ENCODE peak calls at places on chromosomes 4 and X, in seven cellular contexts. U is H1, F is GM12892, Z is GM12878, T is SK-N-SH, K is HepG2, N is K562. H is an unnamed sample.
A peak's percentile ranks its signal among the peaks of the same experiment; 100 is the strongest.

GRCh38 chr4:72366601-72367000 is 202.4 kb downstream of the ADAMTS3 start:
- DNase-seq in U (no peak), F (no peak), Z (no peak), T (no peak), K (no peak), N (no peak), H (no peak)

GRCh38 chr4:44760142-44760898 is 34.0 kb upstream of the GNPDA2 start:
- DNase-seq in U (no peak), F (no peak), Z (no peak), T (peak; percentile 15), K (peak; percentile 7), N (peak; percentile 13), H (no peak)

GRCh38 chrX:124592745-124593144 is 246.4 kb downstream of the SH2D1A start:
- DNase-seq in U (no peak), F (no peak), Z (no peak), T (no peak), K (no peak), N (no peak), H (no peak)

GRCh38 chr4:107153956-107154355 is 117.8 kb upstream of the DKK2 start:
- DNase-seq in U (no peak), F (no peak), Z (no peak), T (no peak), K (no peak), N (no peak), H (no peak)

GRCh38 chrX:115147220-115147619 is 42.0 kb upstream of the RBMXL3 start:
- DNase-seq in U (no peak), F (no peak), Z (no peak), T (peak; percentile 6), K (no peak), N (peak; percentile 16), H (no peak)

GRCh38 chrX:53250556-53250955 is 25.5 kb upstream of the KDM5C start:
- DNase-seq in U (no peak), F (no peak), Z (no peak), T (no peak), K (no peak), N (no peak), H (no peak)

GRCh38 chr4:80333121-80333520 is 2.4 kb upstream of the CFAP299 start:
- DNase-seq in U (no peak), F (no peak), Z (no peak), T (no peak), K (no peak), N (no peak), H (no peak)

GRCh38 chr4:13627185-13627605 is 330 bp downstream of the BOD1L1 start:
- DNase-seq in U (no peak), F (peak; percentile 22), Z (no peak), T (no peak), K (no peak), N (no peak), H (peak; percentile 17)

GRCh38 chr4:168765726-168766125 is 244.3 kb downstream of the CBR4 start:
- DNase-seq in U (no peak), F (no peak), Z (no peak), T (no peak), K (no peak), N (no peak), H (no peak)

GRCh38 chr4:25523405-25523804 is 132.2 kb upstream of the SLC34A2 start:
- DNase-seq in U (no peak), F (no peak), Z (no peak), T (no peak), K (peak; percentile 15), N (no peak), H (no peak)
- TF ChIP-seq TAF1 in U (no peak), F (no peak), Z (no peak), T (no peak), K (no peak), N (no peak), H (no peak)

GRCh38 chrX:17023670-17024069 is 77.2 kb downstream of the REPS2 start:
- DNase-seq in U (no peak), F (no peak), Z (no peak), T (no peak), K (no peak), N (no peak), H (no peak)

GRCh38 chrX:17024896-17025295 is 78.4 kb downstream of the REPS2 start:
- DNase-seq in U (no peak), F (no peak), Z (no peak), T (peak; percentile 36), K (peak; percentile 7), N (no peak), H (no peak)

GRCh38 chrX:17020371-17020770 is 73.9 kb downstream of the REPS2 start:
- DNase-seq in U (no peak), F (no peak), Z (no peak), T (no peak), K (no peak), N (no peak), H (no peak)

GRCh38 chrX:17020828-17021821 is 74.7 kb downstream of the REPS2 start:
- DNase-seq in U (no peak), F (no peak), Z (peak; percentile 9), T (no peak), K (no peak), N (no peak), H (no peak)

DNA sequence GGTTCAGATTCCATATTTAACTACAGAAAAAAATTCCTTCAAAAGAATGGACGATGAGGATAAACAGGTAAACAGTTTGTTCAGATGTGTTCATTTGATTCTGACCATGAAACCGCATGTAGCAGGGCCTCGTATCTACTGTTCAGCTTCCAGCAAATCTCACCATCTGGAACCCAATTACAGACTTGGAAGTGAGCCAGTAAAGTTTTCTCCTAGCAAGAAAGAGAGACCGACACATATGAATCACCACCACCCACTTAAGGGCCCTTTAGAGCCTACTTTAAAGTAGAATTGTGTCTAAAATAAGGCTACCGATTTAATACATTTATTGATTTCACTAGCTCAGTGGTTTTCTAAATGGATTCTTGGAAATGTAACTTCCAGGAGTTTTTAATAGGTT is 75.7 kb downstream of the REPS2 start:
- DNase-seq in U (no peak), F (no peak), Z (no peak), T (no peak), K (no peak), N (no peak), H (no peak)
- TF ChIP-seq TAF1 in U (no peak), F (no peak), Z (no peak), T (no peak), K (no peak), N (no peak), H (no peak)

GRCh38 chr4:170004656-170005250 is 21.4 kb downstream of the MFAP3L start:
- DNase-seq in U (no peak), F (no peak), Z (no peak), T (no peak), K (no peak), N (no peak), H (no peak)

GRCh38 chr4:170007113-170007512 is 19.1 kb downstream of the MFAP3L start:
- DNase-seq in U (no peak), F (no peak), Z (no peak), T (no peak), K (no peak), N (peak; percentile 63), H (no peak)

GRCh38 chr4:170003071-170004070 is 22.8 kb downstream of the MFAP3L start:
- DNase-seq in U (no peak), F (no peak), Z (no peak), T (no peak), K (no peak), N (no peak), H (no peak)

GRCh38 chr4:170008376-170008775 is 17.8 kb downstream of the MFAP3L start:
- DNase-seq in U (no peak), F (no peak), Z (no peak), T (no peak), K (no peak), N (no peak), H (no peak)

DNA sequence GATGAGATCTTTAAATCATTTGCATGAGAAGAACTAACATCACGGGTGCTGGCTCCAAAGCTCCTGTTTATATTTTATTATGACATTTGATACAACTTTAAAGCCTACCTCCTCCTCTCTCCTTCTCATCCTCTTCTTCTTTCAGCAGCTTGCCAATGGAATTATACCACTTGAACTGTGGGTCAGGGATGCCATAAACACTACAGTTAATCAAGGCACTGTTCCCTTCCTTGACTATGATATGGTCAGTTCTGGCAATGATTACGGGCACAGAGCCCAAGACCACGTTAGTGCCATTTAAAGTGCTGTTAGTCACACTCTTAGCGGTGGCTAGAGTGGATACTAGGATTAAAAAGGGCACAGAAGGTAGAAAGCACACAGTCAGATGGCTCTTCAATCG is 20.7 kb downstream of the MFAP3L start:
- DNase-seq in U (no peak), F (no peak), Z (no peak), T (no peak), K (no peak), N (no peak), H (no peak)
- TF ChIP-seq TAF1 in U (no peak), F (no peak), Z (no peak), T (no peak), K (no peak), N (no peak), H (no peak)

DNA sequence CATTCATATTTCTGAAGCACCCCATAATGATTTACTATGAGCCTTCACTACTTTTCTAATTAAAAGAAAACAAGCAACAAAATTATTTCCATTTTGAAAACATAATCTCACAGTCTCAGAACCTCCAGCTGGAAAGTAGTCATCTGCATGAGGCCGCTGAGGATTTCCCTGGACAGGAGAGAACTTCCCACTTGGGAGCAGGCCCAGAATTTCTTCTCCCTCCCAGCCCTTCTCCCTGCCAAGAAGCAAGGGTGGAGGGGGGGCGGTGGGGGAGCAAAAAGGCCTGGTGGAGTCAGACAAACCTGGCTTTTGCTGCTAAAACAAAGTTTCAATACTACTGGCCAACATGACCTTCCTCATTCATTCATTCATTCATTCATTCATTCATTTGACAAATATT is 167.3 kb downstream of the PJA1 start:
- DNase-seq in U (no peak), F (no peak), Z (no peak), T (no peak), K (no peak), N (no peak), H (no peak)
- TF ChIP-seq TAF1 in U (no peak), F (no peak), Z (no peak), T (no peak), K (no peak), N (no peak), H (no peak)

DNA sequence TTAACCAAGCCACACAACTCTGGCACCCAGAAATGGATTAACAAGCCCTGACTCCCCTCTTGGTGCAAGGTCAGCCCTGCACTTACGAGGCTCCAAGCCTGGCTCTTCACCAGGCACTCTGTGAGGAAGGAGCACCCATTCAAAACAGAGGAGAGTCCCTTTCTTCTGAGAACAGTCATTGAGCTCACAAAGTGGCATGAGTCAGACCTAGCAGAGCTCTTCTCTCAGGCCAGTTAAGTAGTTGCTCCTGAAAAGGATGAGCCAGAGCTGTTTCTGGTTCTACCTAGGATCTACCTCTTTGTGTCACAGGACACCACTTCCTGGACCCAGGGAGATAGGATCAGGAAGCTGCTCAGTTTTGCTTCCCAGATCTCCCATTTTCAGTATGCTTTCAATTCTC is 48.2 kb downstream of the EVC2 start:
- DNase-seq in U (no peak), F (no peak), Z (no peak), T (no peak), K (no peak), N (no peak), H (no peak)
- TF ChIP-seq TAF1 in U (no peak), F (no peak), Z (no peak), T (no peak), K (no peak), N (no peak), H (no peak)

DNA sequence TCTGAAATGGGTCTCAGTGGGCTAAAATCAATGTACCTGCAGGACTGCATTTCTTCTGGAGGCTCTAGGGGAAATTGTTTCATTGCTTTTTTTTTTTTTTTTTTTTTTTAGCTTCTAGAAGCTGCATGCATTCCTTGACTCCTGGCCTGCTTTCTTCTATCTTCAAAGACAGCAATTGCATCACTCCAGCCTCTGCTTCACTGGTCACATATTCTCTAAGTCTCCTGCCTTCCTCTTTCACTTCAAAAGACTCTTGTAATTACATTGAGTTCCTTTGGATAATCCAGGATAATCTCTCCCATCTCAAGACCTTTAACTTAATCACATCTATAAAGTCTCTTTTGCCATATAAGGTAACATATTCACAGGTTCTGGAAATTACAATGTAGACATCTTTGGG is 11.3 kb upstream of the PCYT1B start:
- DNase-seq in U (no peak), F (no peak), Z (no peak), T (no peak), K (no peak), N (no peak), H (no peak)
- TF ChIP-seq TAF1 in U (no peak), F (no peak), Z (no peak), T (no peak), K (no peak), N (no peak), H (no peak)